ENCODE peak calls at places on chromosome 12, in eight cellular contexts. T is AG04450, H is ascending aorta, B is tibial nerve, M is pancreas, S is cardiac muscle cell, I is lower lobe of right lung, P is mesenchymal stem cell. X is an unnamed sample.

GRCh38 chr12:124917841-124918621 is 3.6 kb upstream of the UBC start:
- DNase-seq in T (no peak), H (no peak), B (no peak), M (peak; percentile 14), S (no peak), I (no peak), P (no peak), X (no peak)

GRCh38 chr12:122064780-122065588 is 13.6 kb upstream of the MLXIP start:
- DNase-seq in T (no peak), H (no peak), B (no peak), M (no peak), S (peak; percentile 74), I (no peak), P (peak; percentile 96), X (no peak)

GRCh38 chr12:28987538-28988383 is 161.3 kb upstream of the FAR2 start:
- DNase-seq in T (no peak), H (no peak), B (no peak), M (no peak), S (no peak), I (no peak), P (no peak), X (no peak)

GRCh38 chr12:9329019-9329418 is 120.8 kb upstream of the PZP start:
- DNase-seq in T (no peak), H (no peak), B (no peak), M (no peak), S (no peak), I (no peak), P (no peak), X (no peak)

GRCh38 chr12:123094349-123095073 is 56.4 kb downstream of the PITPNM2 start:
- DNase-seq in T (peak; percentile 60), H (no peak), B (peak; percentile 17), M (no peak), S (no peak), I (no peak), P (peak; percentile 88), X (no peak)

GRCh38 chr12:94879542-94879941 is 124.0 kb downstream of the NDUFA12 start:
- DNase-seq in T (no peak), H (no peak), B (no peak), M (no peak), S (peak; percentile 75), I (no peak), P (peak; percentile 18), X (no peak)

GRCh38 chr12:6752181-6752930 is 585 bp downstream of the MLF2 start:
- DNase-seq in T (no peak), H (no peak), B (no peak), M (no peak), S (peak; percentile 81), I (no peak), P (peak; percentile 84), X (no peak)

GRCh38 chr12:29711381-29711780 is 72.4 kb downstream of the TMTC1 start:
- DNase-seq in T (no peak), H (no peak), B (no peak), M (no peak), S (no peak), I (no peak), P (no peak), X (no peak)

GRCh38 chr12:2688381-2688881 is 106.3 kb upstream of the FKBP4 start:
- DNase-seq in T (no peak), H (no peak), B (no peak), M (no peak), S (no peak), I (no peak), P (no peak), X (no peak)

GRCh38 chr12:121803861-121804416 is at the start of gene SETD1B:
- DNase-seq in T (no peak), H (no peak), B (no peak), M (peak; percentile 78), S (peak; percentile 52), I (peak; percentile 77), P (peak; percentile 67), X (peak; percentile 38)

GRCh38 chr12:53502331-53502730 is 1.2 kb downstream of the TARBP2 start:
- DNase-seq in T (no peak), H (no peak), B (no peak), M (no peak), S (no peak), I (no peak), P (no peak), X (no peak)

GRCh38 chr12:76762556-76762955 is 1.4 kb upstream of the ZDHHC17 start:
- DNase-seq in T (no peak), H (no peak), B (no peak), M (no peak), S (peak; percentile 10), I (no peak), P (no peak), X (no peak)

GRCh38 chr12:32302218-32302826 is 97.0 kb upstream of the FGD4 start:
- DNase-seq in T (no peak), H (no peak), B (no peak), M (no peak), S (peak; percentile 60), I (no peak), P (no peak), X (no peak)

GRCh38 chr12:52427083-52427482 is 7.1 kb downstream of the KRT75 start:
- DNase-seq in T (no peak), H (no peak), B (no peak), M (no peak), S (no peak), I (no peak), P (no peak), X (no peak)

GRCh38 chr12:41014643-41015020 is 173.5 kb upstream of the PDZRN4 start:
- DNase-seq in T (no peak), H (no peak), B (no peak), M (no peak), S (no peak), I (no peak), P (peak; percentile 7), X (no peak)

DNA sequence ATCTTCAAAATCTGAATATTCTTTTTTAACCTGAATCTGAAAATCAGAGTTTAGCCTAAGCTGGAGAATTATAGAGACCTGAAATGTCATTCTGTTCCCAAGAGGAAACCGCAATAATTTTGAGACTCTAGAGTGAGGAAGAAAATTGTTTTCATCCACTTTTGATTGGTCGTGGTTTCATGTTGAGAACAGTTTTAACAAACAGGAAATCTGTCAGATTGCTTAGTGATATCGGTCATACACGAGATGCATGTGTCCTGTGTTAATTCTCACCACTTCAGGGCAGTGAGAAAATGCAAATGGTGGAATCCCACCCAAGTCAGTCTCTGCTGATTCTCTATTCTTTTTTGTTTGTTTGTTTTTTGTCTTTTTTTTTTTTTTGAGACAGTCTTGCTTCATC is 1498.5 kb upstream of the TMEM132C start:
- DNase-seq in T (no peak), H (no peak), B (no peak), M (no peak), S (no peak), I (no peak), P (no peak), X (no peak)
- H3K9me3 ChIP-seq in T (peaks cover 22% of the 10 kb centered on the region), H (no peaks in the 10 kb centered on the region), B (no peaks in the 10 kb centered on the region), M (no peaks in the 10 kb centered on the region), S (no peaks in the 10 kb centered on the region), I (peaks cover 2% of the 10 kb centered on the region), P (peaks cover 23% of the 10 kb centered on the region), X (peaks cover under 1% of the 10 kb centered on the region)

GRCh38 chr12:106269150-106269771 is 21.4 kb upstream of the CKAP4 start:
- DNase-seq in T (no peak), H (no peak), B (no peak), M (no peak), S (no peak), I (no peak), P (no peak), X (no peak)

GRCh38 chr12:106274575-106275081 is 26.8 kb upstream of the CKAP4 start:
- DNase-seq in T (no peak), H (no peak), B (no peak), M (no peak), S (no peak), I (no peak), P (no peak), X (no peak)

GRCh38 chr12:106274012-106274411 is 26.2 kb upstream of the CKAP4 start:
- DNase-seq in T (no peak), H (no peak), B (no peak), M (no peak), S (no peak), I (no peak), P (no peak), X (no peak)

GRCh38 chr12:106275458-106275857 is 27.1 kb upstream of the TCP11L2 start:
- DNase-seq in T (no peak), H (no peak), B (no peak), M (no peak), S (no peak), I (no peak), P (no peak), X (no peak)

GRCh38 chr12:106271575-106272505 is 24.0 kb upstream of the CKAP4 start:
- DNase-seq in T (no peak), H (no peak), B (no peak), M (no peak), S (no peak), I (no peak), P (no peak), X (no peak)
- H3K9me3 ChIP-seq in T (no peaks in the 10 kb centered on the region), H (no peaks in the 10 kb centered on the region), B (no peaks in the 10 kb centered on the region), M (no peaks in the 10 kb centered on the region), S (no peaks in the 10 kb centered on the region), I (no peaks in the 10 kb centered on the region), P (no peaks in the 10 kb centered on the region), X (no peaks in the 10 kb centered on the region)

DNA sequence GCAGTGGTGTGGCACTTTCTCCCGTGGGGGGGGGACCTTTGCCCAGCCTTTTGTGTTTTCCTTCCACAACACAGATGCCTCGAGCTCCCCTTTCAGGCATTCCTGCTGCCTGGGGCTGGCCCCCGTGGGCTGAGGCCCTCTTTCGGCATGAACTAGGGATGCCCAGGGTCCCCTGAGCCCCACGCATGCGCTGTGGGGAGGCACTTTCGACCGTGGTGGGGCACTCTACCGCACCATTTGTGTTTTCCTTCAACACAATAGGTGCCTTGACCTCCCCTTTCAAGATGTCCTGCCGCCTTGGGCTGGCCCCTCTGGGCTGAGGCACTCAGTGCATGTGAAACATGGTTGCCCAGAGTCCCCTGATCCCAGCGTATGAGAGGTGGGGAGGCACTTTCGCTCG is 363.7 kb downstream of the ALG10 start:
- DNase-seq in T (no peak), H (no peak), B (no peak), M (no peak), S (no peak), I (no peak), P (no peak), X (no peak)
- H3K9me3 ChIP-seq in T (peaks cover 100% of the 10 kb centered on the region), H (no peaks in the 10 kb centered on the region), B (no peaks in the 10 kb centered on the region), M (no peaks in the 10 kb centered on the region), S (no peaks in the 10 kb centered on the region), I (peaks cover 20% of the 10 kb centered on the region), P (no peaks in the 10 kb centered on the region), X (no peaks in the 10 kb centered on the region)

GRCh38 chr12:1422604-1423315 is 171.6 kb downstream of the FBXL14 start:
- DNase-seq in T (no peak), H (no peak), B (no peak), M (no peak), S (no peak), I (no peak), P (no peak), X (no peak)

GRCh38 chr12:1424674-1425395 is 169.5 kb downstream of the FBXL14 start:
- DNase-seq in T (no peak), H (no peak), B (no peak), M (no peak), S (no peak), I (no peak), P (peak; percentile 11), X (no peak)

GRCh38 chr12:1418144-1418543 is 176.2 kb downstream of the FBXL14 start:
- DNase-seq in T (no peak), H (no peak), B (no peak), M (no peak), S (no peak), I (no peak), P (no peak), X (no peak)

GRCh38 chr12:1419849-1420371 is 174.5 kb downstream of the FBXL14 start:
- DNase-seq in T (no peak), H (no peak), B (no peak), M (no peak), S (no peak), I (no peak), P (no peak), X (no peak)

GRCh38 chr12:1421091-1421902 is 173.1 kb downstream of the FBXL14 start:
- DNase-seq in T (no peak), H (no peak), B (no peak), M (no peak), S (no peak), I (no peak), P (no peak), X (no peak)
- H3K9me3 ChIP-seq in T (peaks cover 14% of the 10 kb centered on the region), H (peaks cover 12% of the 10 kb centered on the region), B (no peaks in the 10 kb centered on the region), M (no peaks in the 10 kb centered on the region), S (no peaks in the 10 kb centered on the region), I (peaks cover 10% of the 10 kb centered on the region), P (peaks cover 7% of the 10 kb centered on the region), X (peaks cover 5% of the 10 kb centered on the region)